ENCODE peak calls at places on chromosomes 3 and 15, in five cellular contexts. E is Peyer's patch, A is ovary, N is tibial artery, I is fibroblast of lung. S is an unnamed sample.

GRCh38 chr3:107600784-107601183 is 78.0 kb downstream of the BBX start:
- DNase-seq in E (no peak), A (no peak), N (no peak), I (peak), S (no peak)

GRCh38 chr3:159872374-159873109 is 116.1 kb upstream of the IL12A start:
- DNase-seq in E (no peak), A (no peak), N (no peak), I (peak), S (no peak)

GRCh38 chr3:151282921-151283320 is 4.6 kb upstream of the P2RY14 start:
- DNase-seq in E (no peak), A (no peak), N (no peak), I (peak), S (no peak)

GRCh38 chr3:195093731-195094130 is 177.2 kb downstream of the XXYLT1 start:
- DNase-seq in E (no peak), A (no peak), N (peak), I (no peak), S (no peak)

GRCh38 chr3:162776137-162776536 is 1279.5 kb downstream of the OTOL1 start:
- DNase-seq in E (no peak), A (no peak), N (no peak), I (no peak), S (no peak)

GRCh38 chr3:169760479-169760878 is 4.4 kb downstream of the TERC start:
- DNase-seq in E (no peak), A (no peak), N (no peak), I (peak), S (no peak)

GRCh38 chr3:186882881-186883685 is 40.6 kb downstream of the ADIPOQ start:
- DNase-seq in E (no peak), A (no peak), N (no peak), I (peak), S (no peak)

GRCh38 chr3:136728434-136728833 is 23.7 kb downstream of the STAG1 start:
- DNase-seq in E (no peak), A (no peak), N (no peak), I (peak), S (no peak)

GRCh38 chr15:70508561-70509281 is 254.6 kb downstream of the UACA start:
- DNase-seq in E (no peak), A (no peak), N (no peak), I (peak), S (no peak)

GRCh38 chr3:117853923-117854322 is 1144.3 kb downstream of the TUSC7 start:
- DNase-seq in E (no peak), A (no peak), N (no peak), I (peak), S (no peak)

GRCh38 chr3:126205717-126206655 is 25.6 kb upstream of the ALDH1L1 start:
- DNase-seq in E (no peak), A (no peak), N (no peak), I (no peak), S (no peak)

GRCh38 chr3:50648297-50648696 is 26.4 kb upstream of the DOCK3 start:
- DNase-seq in E (no peak), A (no peak), N (no peak), I (no peak), S (no peak)

GRCh38 chr3:492586-493296 is 296.2 kb downstream of the CHL1 start:
- DNase-seq in E (no peak), A (no peak), N (no peak), I (no peak), S (no peak)

GRCh38 chr3:109445210-109445609 is 107.9 kb upstream of the DPPA4 start:
- DNase-seq in E (no peak), A (no peak), N (no peak), I (no peak), S (no peak)

GRCh38 chr15:59035157-59035556 is 47.7 kb downstream of the RNF111 start:
- DNase-seq in E (no peak), A (no peak), N (no peak), I (no peak), S (no peak)

GRCh38 chr3:125058959-125059358 is 3.2 kb upstream of the HEG1 start:
- DNase-seq in E (no peak), A (no peak), N (no peak), I (no peak), S (no peak)

GRCh38 chr3:34876997-34877396 is 762.3 kb upstream of the ARPP21 start:
- DNase-seq in E (no peak), A (no peak), N (no peak), I (no peak), S (no peak)

GRCh38 chr3:34886443-34886842 is 752.9 kb upstream of the ARPP21 start:
- DNase-seq in E (no peak), A (no peak), N (no peak), I (no peak), S (no peak)

GRCh38 chr3:34878488-34878887 is 760.8 kb upstream of the ARPP21 start:
- DNase-seq in E (no peak), A (no peak), N (no peak), I (no peak), S (no peak)

GRCh38 chr3:34881026-34881425 is 758.3 kb upstream of the ARPP21 start:
- DNase-seq in E (no peak), A (no peak), N (no peak), I (peak), S (no peak)

GRCh38 chr3:34882764-34883163 is 756.6 kb upstream of the ARPP21 start:
- DNase-seq in E (no peak), A (no peak), N (no peak), I (no peak), S (no peak)
- TF ChIP-seq CTCF in E (no peak), A (no peak), N (no peak), I (no peak), S (peak)

DNA sequence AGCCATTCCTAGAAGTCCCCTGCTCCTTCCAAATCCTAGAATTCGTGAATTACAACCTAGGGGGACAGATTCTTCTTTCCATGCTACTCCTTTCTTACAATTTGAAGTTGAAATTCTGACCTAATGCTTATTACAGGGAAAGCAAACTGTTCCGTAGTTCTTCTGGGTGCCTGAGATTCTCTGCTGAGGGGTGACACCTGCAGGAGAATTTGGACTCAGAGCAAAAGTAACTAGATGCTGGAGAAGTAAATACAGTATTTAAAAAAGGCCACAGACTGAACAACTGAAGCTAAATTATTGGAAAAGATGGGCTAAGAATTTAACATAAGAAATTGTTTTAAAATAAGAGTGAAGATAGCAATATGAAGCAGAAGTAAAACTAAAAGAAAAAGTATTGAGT is 37.9 kb downstream of the ACAD9 start:
- DNase-seq in E (no peak), A (no peak), N (no peak), I (no peak), S (no peak)
- TF ChIP-seq CTCF in E (peak), A (no peak), N (no peak), I (no peak), S (no peak)

GRCh38 chr3:62558549-62559112 is 185.3 kb upstream of the FEZF2 start:
- DNase-seq in E (no peak), A (no peak), N (no peak), I (no peak), S (no peak)
- TF ChIP-seq CTCF in E (no peak), A (no peak), N (peak), I (peak), S (peak)

GRCh38 chr3:16265455-16265786 is 409 bp downstream of the OXNAD1 start:
- DNase-seq in E (no peak), A (no peak), N (no peak), I (no peak), S (no peak)

GRCh38 chr3:16266714-16267113 is 1.7 kb downstream of the OXNAD1 start:
- DNase-seq in E (no peak), A (no peak), N (no peak), I (no peak), S (no peak)

GRCh38 chr3:16262195-16262594 is 2.5 kb downstream of the DPH3 start:
- DNase-seq in E (no peak), A (no peak), N (no peak), I (no peak), S (no peak)

GRCh38 chr3:16264174-16264707 is 502 bp downstream of the DPH3 start:
- DNase-seq in E (no peak), A (no peak), N (no peak), I (peak), S (no peak)

GRCh38 chr3:16264708-16265454 is at the start of the genes DPH3 and OXNAD1:
- DNase-seq in E (peak), A (peak), N (peak), I (peak), S (peak)
- TF ChIP-seq CTCF in E (peak), A (peak), N (no peak), I (no peak), S (no peak)

GRCh38 chr3:72262707-72263106 is 477.8 kb upstream of the PROK2 start:
- DNase-seq in E (no peak), A (no peak), N (no peak), I (no peak), S (no peak)

GRCh38 chr3:72261566-72262564 is 476.9 kb upstream of the PROK2 start:
- DNase-seq in E (no peak), A (no peak), N (no peak), I (no peak), S (no peak)

GRCh38 chr3:72263223-72264015 is 478.5 kb upstream of the PROK2 start:
- DNase-seq in E (no peak), A (no peak), N (no peak), I (no peak), S (no peak)

GRCh38 chr3:72265250-72265649 is 480.3 kb upstream of the PROK2 start:
- DNase-seq in E (no peak), A (no peak), N (no peak), I (peak), S (no peak)

DNA sequence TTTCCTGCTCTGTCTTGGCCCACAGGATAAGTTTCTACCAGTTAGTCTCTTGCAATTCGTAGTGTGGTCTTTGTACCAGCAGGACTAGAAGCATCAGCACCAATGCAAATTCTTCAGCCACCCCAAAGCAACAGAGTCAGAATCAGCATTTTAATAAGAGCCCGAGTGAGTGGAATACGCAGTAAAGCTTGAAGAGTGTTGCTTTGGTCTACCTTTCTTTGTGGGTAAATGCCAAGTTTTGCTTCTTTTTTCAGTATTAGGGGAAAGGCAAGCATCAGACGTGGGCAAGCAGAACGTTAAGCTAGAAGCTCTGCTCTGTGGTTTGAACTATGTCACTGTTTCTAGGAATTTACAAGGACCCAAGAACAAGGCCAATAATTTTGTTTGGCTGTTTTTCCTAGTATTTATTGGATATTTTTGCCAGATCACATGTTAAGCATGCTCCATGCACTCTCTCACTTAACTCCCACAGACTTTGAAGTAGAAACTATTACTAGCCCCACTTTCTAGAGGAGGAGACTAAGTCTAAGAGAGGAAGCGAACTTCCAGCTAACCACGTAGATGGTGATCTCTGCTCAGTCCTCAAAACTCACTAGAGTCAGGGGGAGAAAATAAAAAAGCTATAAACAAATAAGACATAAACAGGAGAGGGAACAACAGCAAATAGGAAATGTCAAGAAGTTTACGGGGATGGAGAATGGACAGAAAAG is 480.9 kb upstream of the PROK2 start:
- DNase-seq in E (no peak), A (no peak), N (no peak), I (no peak), S (no peak)
- TF ChIP-seq CTCF in E (no peak), A (no peak), N (no peak), I (no peak), S (no peak)

GRCh38 chr3:184584001-184584891 is 22.7 kb downstream of the EPHB3 start:
- DNase-seq in E (no peak), A (peak), N (no peak), I (no peak), S (no peak)
- TF ChIP-seq CTCF in E (peak), A (peak), N (no peak), I (no peak), S (peak)

GRCh38 chr3:122265937-122266336 is 59.1 kb upstream of the CSTA start:
- DNase-seq in E (no peak), A (no peak), N (no peak), I (no peak), S (no peak)
- TF ChIP-seq CTCF in E (no peak), A (no peak), N (no peak), I (no peak), S (no peak)

GRCh38 chr15:33309602-33310276 is 1.0 kb upstream of the RYR3 start:
- DNase-seq in E (no peak), A (no peak), N (peak), I (no peak), S (no peak)
- TF ChIP-seq CTCF in E (no peak), A (no peak), N (peak), I (no peak), S (no peak)

DNA sequence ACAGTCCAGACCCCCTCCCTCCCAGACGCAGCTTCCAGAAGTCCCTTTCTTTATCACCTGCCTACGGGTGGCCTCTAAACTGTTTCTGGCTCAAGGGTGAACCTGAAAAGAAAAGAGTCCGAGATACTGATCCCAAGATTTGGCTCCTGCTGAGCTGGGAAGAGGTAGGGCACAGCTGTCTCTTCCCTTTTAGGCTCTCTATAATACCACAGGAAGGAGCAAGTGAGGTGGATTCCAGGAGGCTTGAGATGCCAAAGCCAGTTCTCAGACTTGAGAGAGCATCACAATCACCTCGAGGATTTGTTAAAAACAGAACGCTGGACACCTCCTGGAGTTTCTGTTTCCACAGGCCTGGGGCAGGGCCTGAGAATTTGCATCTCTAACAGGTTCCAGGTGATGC is 12.3 kb downstream of the ST8SIA2 start:
- DNase-seq in E (no peak), A (no peak), N (no peak), I (no peak), S (no peak)
- TF ChIP-seq CTCF in E (no peak), A (no peak), N (no peak), I (no peak), S (no peak)